ENCODE peak calls at places on chromosomes 3 and 15, in seven cellular contexts. F is mesenchymal stem cell, G is neuronal stem cell, X is IMR-90, L is H9, V is H1, P is mesendoderm. M is an unnamed sample.

GRCh38 chr15:74960286-74960685 is 3.7 kb upstream of the RPP25 start:
- DNase-seq in V (no peak), X (no peak), F (no peak), P (no peak), G (no peak), L (no peak), M (no peak)

GRCh38 chr3:8529738-8530525 is 28.3 kb downstream of the LMCD1 start:
- DNase-seq in F (peak; percentile 41), P (no peak), G (no peak), V (no peak), L (no peak), X (no peak), M (no peak)

GRCh38 chr3:40780341-40780800 is 255.6 kb downstream of the ZNF621 start:
- DNase-seq in L (peak; percentile 42), X (no peak), V (no peak), P (peak; percentile 16), G (peak; percentile 51), F (no peak), M (no peak)

GRCh38 chr15:69160976-69161877 is 792 bp downstream of the GLCE start:
- DNase-seq in X (peak; percentile 16), L (peak; percentile 45), P (peak; percentile 39), G (peak; percentile 35), V (peak; percentile 59), F (peak; percentile 53), M (no peak)

GRCh38 chr3:28122227-28122626 is 119.2 kb upstream of the CMC1 start:
- DNase-seq in F (no peak), L (no peak), X (no peak), G (no peak), P (no peak), V (no peak), M (no peak)

GRCh38 chr15:85689729-85690128 is 105.0 kb downstream of the KLHL25 start:
- DNase-seq in L (peak; percentile 69), F (peak; percentile 76), V (peak; percentile 52), G (peak; percentile 43), X (peak; percentile 72), P (peak; percentile 78), M (no peak)

GRCh38 chr3:170337420-170337819 is 20.1 kb upstream of the SKIL start:
- DNase-seq in P (no peak), F (no peak), G (no peak), V (no peak), X (no peak), L (no peak), M (no peak)

GRCh38 chr15:100114100-100114499 is 227.7 kb downstream of the ADAMTS17 start:
- DNase-seq in P (no peak), L (no peak), X (peak; percentile 92), F (peak; percentile 89), G (no peak), V (no peak), M (no peak)

GRCh38 chr15:93088981-93089854 is at the start of gene RGMA:
- DNase-seq in G (peak; percentile 63), L (peak; percentile 65), V (peak; percentile 71), P (peak; percentile 40), F (no peak), X (no peak), M (no peak)

GRCh38 chr3:146796078-146796477 is 190.9 kb upstream of the PLSCR5 start:
- DNase-seq in L (no peak), F (no peak), V (no peak), G (no peak), P (peak; percentile 41), X (no peak), M (no peak)

GRCh38 chr3:84904819-84905555 is 53.8 kb upstream of the CADM2 start:
- DNase-seq in G (no peak), V (peak; percentile 46), F (no peak), P (no peak), L (peak; percentile 67), X (no peak), M (no peak)

GRCh38 chr15:73374599-73374998 is 5.8 kb upstream of the HCN4 start:
- DNase-seq in V (no peak), L (no peak), X (no peak), P (no peak), G (no peak), F (no peak), M (no peak)

GRCh38 chr15:35530698-35531097 is 15.3 kb downstream of the DPH6 start:
- DNase-seq in V (no peak), P (no peak), G (no peak), F (no peak), X (no peak), L (no peak), M (no peak)

GRCh38 chr3:105827101-105827634 is 41.6 kb downstream of the CBLB start:
- DNase-seq in L (no peak), X (no peak), G (no peak), P (no peak), F (no peak), V (no peak), M (no peak)

GRCh38 chr3:167813169-167814123 is 77.9 kb downstream of the SERPINI1 start:
- DNase-seq in V (no peak), X (no peak), P (no peak), L (no peak), F (no peak), G (no peak), M (peak; percentile 72)

GRCh38 chr15:100192092-100192695 is 149.6 kb downstream of the ADAMTS17 start:
- DNase-seq in G (no peak), X (no peak), F (no peak), P (peak; percentile 77), V (no peak), L (peak; percentile 29), M (peak; percentile 68)

GRCh38 chr3:31242026-31242455 is 290.7 kb upstream of the STT3B start:
- DNase-seq in G (no peak), X (no peak), V (no peak), P (no peak), F (no peak), L (no peak), M (no peak)

GRCh38 chr3:94972066-94972465 is 909.2 kb downstream of the NSUN3 start:
- DNase-seq in X (no peak), P (no peak), G (no peak), F (no peak), L (no peak), V (no peak), M (no peak)

GRCh38 chr15:101446527-101447167 is 42.9 kb downstream of the PCSK6 start:
- DNase-seq in P (no peak), L (no peak), X (no peak), V (no peak), G (no peak), F (peak; percentile 84), M (no peak)

GRCh38 chr15:78054518-78054917 is 23.0 kb downstream of the TBC1D2B start:
- DNase-seq in L (no peak), G (no peak), X (no peak), V (no peak), P (no peak), F (no peak), M (no peak)

GRCh38 chr15:78056714-78057269 is 20.7 kb downstream of the TBC1D2B start:
- DNase-seq in G (no peak), F (peak; percentile 26), L (no peak), P (no peak), V (no peak), X (peak; percentile 45), M (no peak)

GRCh38 chr15:78052545-78052944 is 25.0 kb downstream of the TBC1D2B start:
- DNase-seq in G (no peak), V (no peak), L (no peak), P (no peak), X (no peak), F (no peak), M (no peak)

GRCh38 chr15:78055923-78056713 is 21.4 kb downstream of the TBC1D2B start:
- DNase-seq in L (no peak), X (no peak), G (no peak), P (peak; percentile 49), F (peak; percentile 27), V (no peak), M (no peak)

GRCh38 chr15:78054971-78055370 is 22.5 kb downstream of the TBC1D2B start:
- DNase-seq in F (no peak), X (no peak), L (no peak), V (no peak), G (no peak), P (no peak), M (no peak)
- H3K4ac ChIP-seq in F (no peak overlapping the region), X (no peak overlapping the region), L (no peak overlapping the region), V (no peak overlapping the region), G (no peak overlapping the region), P (no peak overlapping the region), M (no peak overlapping the region)

DNA sequence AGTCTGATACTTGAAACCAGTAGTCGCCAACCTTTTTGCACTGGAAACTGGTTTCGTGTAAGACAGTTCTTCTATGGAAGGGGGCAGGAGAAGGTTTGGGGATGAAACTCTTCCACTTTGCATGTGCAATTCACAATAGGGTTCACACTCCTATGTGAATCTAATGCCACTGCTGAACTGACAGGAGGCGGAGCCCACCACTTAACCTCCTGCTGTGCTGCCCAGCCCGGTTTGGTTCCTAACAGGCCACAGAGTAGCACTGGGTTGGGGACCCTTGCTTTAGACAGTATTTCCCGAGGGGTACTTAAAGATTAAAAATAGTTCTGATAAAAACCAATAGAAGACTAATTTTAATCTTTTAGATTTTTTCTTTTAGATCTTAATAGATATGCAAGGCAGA is 11.1 kb downstream of the TFG start:
- DNase-seq in G (peak; percentile 51), V (peak; percentile 62), L (peak; percentile 52), P (peak; percentile 74), F (no peak), X (no peak), M (no peak)
- H2BK5ac ChIP-seq in G (no peak overlapping the region), V (no peak overlapping the region), L (no peak overlapping the region), P (no peak overlapping the region), F (no peak overlapping the region), X (no peak overlapping the region), M (no peak overlapping the region)

DNA sequence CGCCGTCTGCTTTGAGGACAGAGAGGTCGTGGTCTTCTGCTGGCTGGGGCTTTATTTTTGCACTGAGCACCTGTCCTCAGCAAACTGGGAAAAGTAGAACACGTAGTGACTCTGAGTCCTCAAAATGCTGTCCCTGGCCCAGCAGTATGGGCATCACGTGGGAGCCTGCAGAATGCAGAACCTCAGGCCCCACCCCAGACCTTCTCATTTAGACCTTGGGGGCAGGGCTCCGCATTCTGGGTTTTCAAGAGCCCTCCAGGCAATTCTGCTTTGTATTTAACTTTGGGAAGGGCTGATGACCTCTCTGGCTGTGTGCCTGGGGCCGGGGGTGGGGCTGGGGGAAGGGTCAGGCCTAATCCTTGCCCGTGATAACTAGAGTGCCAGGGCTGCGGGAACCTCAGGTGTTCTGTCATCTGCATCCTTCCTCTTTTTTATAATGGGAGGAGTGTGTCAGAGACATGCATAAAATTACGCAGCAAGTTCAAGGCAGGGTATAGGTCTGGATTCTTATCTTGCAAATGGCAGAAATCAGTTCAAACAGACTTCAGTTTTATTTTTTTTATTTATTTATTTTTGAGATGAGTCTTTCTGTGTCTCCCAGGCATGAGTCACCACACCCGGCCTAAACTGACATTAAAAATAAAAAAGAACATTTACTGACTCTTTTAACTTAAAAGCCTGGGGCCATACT is 11.1 kb downstream of the SLC6A6 start:
- DNase-seq in X (peak; percentile 79), V (no peak), F (peak; percentile 64), L (no peak), P (peak; percentile 92), G (no peak), M (no peak)
- H3K4ac ChIP-seq in X (peak overlapping the region; percentile 69), V (no peak overlapping the region), F (peak overlapping the region; percentile 41), L (no peak overlapping the region), P (no peak overlapping the region), G (no peak overlapping the region), M (no peak overlapping the region)

GRCh38 chr3:64939309-64939708 is 251.5 kb upstream of the ADAMTS9 start:
- DNase-seq in V (no peak), X (no peak), F (no peak), G (no peak), P (no peak), L (no peak), M (no peak)
- H2BK5ac ChIP-seq in V (no peak overlapping the region), X (no peak overlapping the region), F (no peak overlapping the region), G (no peak overlapping the region), P (no peak overlapping the region), L (no peak overlapping the region), M (no peak overlapping the region)

GRCh38 chr3:150303776-150304175 is 104.3 kb upstream of the TSC22D2 start:
- DNase-seq in L (no peak), V (no peak), X (no peak), G (no peak), P (peak; percentile 66), F (no peak), M (peak; percentile 54)
- H3K4ac ChIP-seq in L (no peak overlapping the region), V (no peak overlapping the region), X (no peak overlapping the region), G (no peak overlapping the region), P (no peak overlapping the region), F (no peak overlapping the region), M (no peak overlapping the region)